ENCODE peak calls at places on chromosome 14, in four cellular contexts. One of them, this sample, is unnamed.
A peak's percentile ranks its signal among the peaks of the same experiment; 100 is the strongest.

GRCh38 chr14:61930101-61930857 is 168.1 kb downstream of the SNAPC1 start:
- DNase-seq in K562: no peak
- DNase-seq in GM12878: no peak
- DNase-seq in IMR-90: no peak
- DNase-seq in this sample: no peak

GRCh38 chr14:39265032-39265431 is 31.3 kb downstream of the MIA2 start:
- DNase-seq in GM12878: no peak
- DNase-seq in IMR-90: peak; percentile 32
- DNase-seq in K562: no peak
- DNase-seq in this sample: no peak

GRCh38 chr14:26216797-26217196 is 381.0 kb downstream of the NOVA1 start:
- DNase-seq in GM12878: no peak
- DNase-seq in K562: no peak
- DNase-seq in IMR-90: no peak
- DNase-seq in this sample: no peak

GRCh38 chr14:40003773-40004172 is 571.5 kb upstream of the FBXO33 start:
- DNase-seq in GM12878: no peak
- DNase-seq in IMR-90: no peak
- DNase-seq in K562: no peak
- DNase-seq in this sample: no peak

GRCh38 chr14:52551696-52552062 is 626 bp downstream of the TXNDC16 start:
- DNase-seq in IMR-90: peak; percentile 39
- DNase-seq in GM12878: no peak
- DNase-seq in K562: no peak
- DNase-seq in this sample: peak; percentile 62

GRCh38 chr14:91029451-91030217 is 30.8 kb downstream of the RPS6KA5 start:
- DNase-seq in GM12878: no peak
- DNase-seq in IMR-90: no peak
- DNase-seq in K562: no peak
- DNase-seq in this sample: peak; percentile 32

GRCh38 chr14:32414808-32415255 is 85.7 kb downstream of the AKAP6 start:
- DNase-seq in IMR-90: peak; percentile 45
- DNase-seq in GM12878: no peak
- DNase-seq in K562: no peak
- DNase-seq in this sample: peak; percentile 9

GRCh38 chr14:93736378-93737014 is 51.8 kb downstream of the PRIMA1 start:
- DNase-seq in IMR-90: no peak
- DNase-seq in K562: peak; percentile 14
- DNase-seq in GM12878: no peak
- DNase-seq in this sample: no peak

GRCh38 chr14:102592969-102593840 is 756 bp downstream of the RCOR1 start:
- DNase-seq in K562: peak; percentile 53
- DNase-seq in GM12878: no peak
- DNase-seq in IMR-90: peak; percentile 26
- DNase-seq in this sample: peak; percentile 41

GRCh38 chr14:70186826-70187483 is 1.8 kb downstream of the SLC8A3 start:
- DNase-seq in IMR-90: no peak
- DNase-seq in K562: no peak
- DNase-seq in GM12878: no peak
- DNase-seq in this sample: peak; percentile 19

GRCh38 chr14:77151918-77152588 is 10.5 kb upstream of the ZDHHC22 start:
- DNase-seq in K562: no peak
- DNase-seq in IMR-90: peak; percentile 28
- DNase-seq in GM12878: no peak
- DNase-seq in this sample: peak; percentile 28

GRCh38 chr14:103140316-103141109 is 17.3 kb downstream of the TNFAIP2 start:
- DNase-seq in GM12878: peak; percentile 94
- DNase-seq in K562: no peak
- DNase-seq in IMR-90: no peak
- DNase-seq in this sample: no peak

GRCh38 chr14:103105580-103106168 is 11.1 kb downstream of the EXOC3L4 start:
- DNase-seq in K562: no peak
- DNase-seq in GM12878: no peak
- DNase-seq in IMR-90: no peak
- DNase-seq in this sample: no peak

GRCh38 chr14:52741865-52742264 is 11.9 kb downstream of the STYX start:
- DNase-seq in K562: no peak
- DNase-seq in IMR-90: peak; percentile 0
- DNase-seq in GM12878: no peak
- DNase-seq in this sample: peak; percentile 33

GRCh38 chr14:66078031-66078430 is 408.1 kb upstream of the CCDC196 start:
- DNase-seq in IMR-90: no peak
- DNase-seq in GM12878: no peak
- DNase-seq in K562: no peak
- DNase-seq in this sample: peak; percentile 23

GRCh38 chr14:58746701-58747100 is 108.9 kb downstream of the DACT1 start:
- DNase-seq in GM12878: no peak
- DNase-seq in K562: no peak
- DNase-seq in IMR-90: no peak
- DNase-seq in this sample: no peak

GRCh38 chr14:69693145-69693544 is 73.8 kb upstream of the SRSF5 start:
- DNase-seq in IMR-90: no peak
- DNase-seq in K562: no peak
- DNase-seq in GM12878: no peak
- DNase-seq in this sample: peak; percentile 78

GRCh38 chr14:90429764-90430163 is 32.9 kb downstream of the CALM1 start:
- DNase-seq in IMR-90: no peak
- DNase-seq in K562: no peak
- DNase-seq in GM12878: no peak
- DNase-seq in this sample: peak; percentile 91

GRCh38 chr14:39827901-39828655 is 395.8 kb upstream of the FBXO33 start:
- DNase-seq in IMR-90: no peak
- DNase-seq in GM12878: peak; percentile 21
- DNase-seq in K562: no peak
- DNase-seq in this sample: no peak

GRCh38 chr14:52304248-52304904 is 9.7 kb upstream of the PTGER2 start:
- DNase-seq in GM12878: no peak
- DNase-seq in K562: no peak
- DNase-seq in IMR-90: no peak
- DNase-seq in this sample: no peak

GRCh38 chr14:41606249-41607118 is at the start of gene LRFN5:
- DNase-seq in IMR-90: peak; percentile 49
- DNase-seq in GM12878: no peak
- DNase-seq in K562: no peak
- DNase-seq in this sample: no peak

GRCh38 chr14:51085007-51085406 is 9.9 kb downstream of the TRIM9 start:
- DNase-seq in K562: no peak
- DNase-seq in GM12878: no peak
- DNase-seq in IMR-90: no peak
- DNase-seq in this sample: no peak

GRCh38 chr14:72024043-72024407 is 91.8 kb downstream of the RGS6 start:
- DNase-seq in K562: peak; percentile 18
- DNase-seq in IMR-90: peak; percentile 21
- DNase-seq in GM12878: peak; percentile 43
- DNase-seq in this sample: peak; percentile 2

GRCh38 chr14:58947816-58948440 is 240.5 kb upstream of the DAAM1 start:
- DNase-seq in K562: no peak
- DNase-seq in IMR-90: no peak
- DNase-seq in GM12878: no peak
- DNase-seq in this sample: peak; percentile 3

GRCh38 chr14:76904100-76904739 is 78.0 kb downstream of the LRRC74A start:
- DNase-seq in K562: no peak
- DNase-seq in IMR-90: peak; percentile 98
- DNase-seq in GM12878: no peak
- DNase-seq in this sample: no peak

GRCh38 chr14:99763527-99764221 is 29.5 kb upstream of the EML1 start:
- DNase-seq in GM12878: no peak
- DNase-seq in K562: no peak
- DNase-seq in IMR-90: no peak
- DNase-seq in this sample: no peak
- TF ChIP-seq FOS in GM12878: no peak
- TF ChIP-seq FOS in K562: no peak
- TF ChIP-seq FOS in IMR-90: no peak
- TF ChIP-seq FOS in this sample: no peak

GRCh38 chr14:63006515-63006914 is 38.7 kb downstream of the KCNH5 start:
- DNase-seq in IMR-90: no peak
- DNase-seq in K562: no peak
- DNase-seq in GM12878: no peak
- DNase-seq in this sample: no peak

GRCh38 chr14:63012171-63012570 is 33.1 kb downstream of the KCNH5 start:
- DNase-seq in K562: no peak
- DNase-seq in IMR-90: no peak
- DNase-seq in GM12878: no peak
- DNase-seq in this sample: no peak

DNA sequence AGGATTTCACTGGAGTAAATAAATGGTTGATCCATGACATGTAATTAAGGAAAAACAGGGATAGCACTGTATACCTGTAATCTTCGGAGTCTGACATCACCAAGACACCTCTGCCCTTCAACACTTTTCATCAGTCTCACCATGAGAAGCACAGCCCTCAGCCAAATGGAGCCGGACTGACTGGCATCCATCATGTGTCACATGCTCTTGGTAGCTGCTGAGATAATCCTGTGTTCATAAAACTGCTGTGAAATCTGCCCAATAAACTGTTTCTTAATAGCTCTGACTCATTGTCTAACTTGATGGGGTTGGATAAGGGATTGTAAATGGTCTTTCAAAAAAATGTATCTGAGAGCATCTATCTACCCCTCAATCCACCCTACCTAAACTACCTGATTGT is 33.6 kb downstream of the KCNH5 start:
- DNase-seq in GM12878: no peak
- DNase-seq in K562: no peak
- DNase-seq in IMR-90: peak; percentile 6
- DNase-seq in this sample: no peak
- TF ChIP-seq FOS in GM12878: no peak
- TF ChIP-seq FOS in K562: no peak
- TF ChIP-seq FOS in IMR-90: no peak
- TF ChIP-seq FOS in this sample: no peak

GRCh38 chr14:92525318-92526095 is 11.9 kb downstream of the RIN3 start:
- DNase-seq in K562: no peak
- DNase-seq in GM12878: no peak
- DNase-seq in IMR-90: no peak
- DNase-seq in this sample: no peak
- TF ChIP-seq FOS in K562: no peak
- TF ChIP-seq FOS in GM12878: no peak
- TF ChIP-seq FOS in IMR-90: no peak
- TF ChIP-seq FOS in this sample: no peak

GRCh38 chr14:22428681-22429315 is 160.2 kb downstream of the DAD1 start:
- DNase-seq in GM12878: no peak
- DNase-seq in K562: peak; percentile 12
- DNase-seq in IMR-90: peak; percentile 22
- DNase-seq in this sample: peak; percentile 78
- TF ChIP-seq FOS in GM12878: no peak
- TF ChIP-seq FOS in K562: no peak
- TF ChIP-seq FOS in IMR-90: no peak
- TF ChIP-seq FOS in this sample: peak; percentile 62

DNA sequence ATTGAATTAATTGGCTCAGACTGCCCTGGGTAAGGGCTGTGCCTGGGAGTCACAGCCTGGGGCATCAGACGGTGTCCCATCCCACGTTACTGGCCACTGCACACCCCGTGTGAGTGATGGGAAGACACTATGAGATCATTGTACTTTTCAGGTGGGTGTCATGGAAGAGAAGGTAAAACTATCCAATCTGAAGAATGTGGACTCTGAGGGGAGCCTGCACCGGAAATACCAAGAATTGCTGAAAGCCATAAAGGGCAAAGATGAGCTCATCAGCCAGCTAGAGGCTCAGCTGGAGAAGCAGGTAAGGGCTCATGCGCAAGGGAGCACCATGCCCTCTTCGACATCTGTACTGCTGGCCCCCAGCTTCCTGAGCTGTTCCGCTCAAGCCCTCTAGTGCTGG is 24.0 kb downstream of the PLEKHH1 start:
- DNase-seq in IMR-90: peak; percentile 22
- DNase-seq in GM12878: no peak
- DNase-seq in K562: no peak
- DNase-seq in this sample: no peak
- TF ChIP-seq FOS in IMR-90: no peak
- TF ChIP-seq FOS in GM12878: no peak
- TF ChIP-seq FOS in K562: no peak
- TF ChIP-seq FOS in this sample: no peak

GRCh38 chr14:64340560-64341196 is 46.5 kb upstream of the ESR2 start:
- DNase-seq in IMR-90: no peak
- DNase-seq in GM12878: no peak
- DNase-seq in K562: no peak
- DNase-seq in this sample: no peak
- TF ChIP-seq FOS in IMR-90: no peak
- TF ChIP-seq FOS in GM12878: no peak
- TF ChIP-seq FOS in K562: no peak
- TF ChIP-seq FOS in this sample: no peak

GRCh38 chr14:73680821-73681220 is 33.4 kb downstream of the PNMA1 start:
- DNase-seq in K562: no peak
- DNase-seq in GM12878: no peak
- DNase-seq in IMR-90: no peak
- DNase-seq in this sample: no peak
- TF ChIP-seq FOS in K562: no peak
- TF ChIP-seq FOS in GM12878: no peak
- TF ChIP-seq FOS in IMR-90: no peak
- TF ChIP-seq FOS in this sample: no peak

GRCh38 chr14:50067723-50068495 is 48.5 kb downstream of the VCPKMT start:
- DNase-seq in GM12878: no peak
- DNase-seq in K562: no peak
- DNase-seq in IMR-90: peak; percentile 81
- DNase-seq in this sample: peak; percentile 38
- TF ChIP-seq FOS in GM12878: no peak
- TF ChIP-seq FOS in K562: no peak
- TF ChIP-seq FOS in IMR-90: no peak
- TF ChIP-seq FOS in this sample: peak; percentile 32